ENCODE peak calls at places on chromosomes 2 and 18, in six cellular contexts. M, U, Y, C, V and S are unnamed samples.
A peak's percentile ranks its signal among the peaks of the same experiment; 100 is the strongest.

GRCh38 chr2:222194669-222195068 is 104.1 kb downstream of the PAX3 start:
- DNase-seq in M (no peak), U (no peak), Y (no peak), C (no peak), V (no peak), S (no peak)

GRCh38 chr2:178732913-178733312 is 74.3 kb downstream of the TTN start:
- DNase-seq in M (no peak), U (no peak), Y (no peak), C (no peak), V (no peak), S (no peak)

GRCh38 chr2:1817256-1818127 is 73.2 kb upstream of the PXDN start:
- DNase-seq in M (peak; percentile 29), U (peak; percentile 98), Y (peak; percentile 37), C (no peak), V (peak; percentile 92), S (peak; percentile 7)

GRCh38 chr2:220277445-220277960 is 650.1 kb downstream of the SLC4A3 start:
- DNase-seq in M (no peak), U (peak; percentile 83), Y (peak; percentile 64), C (no peak), V (peak; percentile 62), S (no peak)

GRCh38 chr2:213923543-213923942 is 487.3 kb upstream of the VWC2L start:
- DNase-seq in M (no peak), U (no peak), Y (no peak), C (no peak), V (no peak), S (no peak)

GRCh38 chr18:71878226-71878625 is 665.9 kb downstream of the CBLN2 start:
- DNase-seq in M (no peak), U (no peak), Y (no peak), C (no peak), V (no peak), S (no peak)

GRCh38 chr2:15177103-15177502 is 384.0 kb downstream of the NBAS start:
- DNase-seq in M (peak; percentile 64), U (peak; percentile 10), Y (peak; percentile 37), C (no peak), V (no peak), S (no peak)

GRCh38 chr2:187982668-187983067 is 309.0 kb upstream of the GULP1 start:
- DNase-seq in M (no peak), U (peak; percentile 84), Y (peak; percentile 67), C (peak; percentile 90), V (no peak), S (peak; percentile 8)

GRCh38 chr18:7035807-7036206 is 81.8 kb downstream of the LAMA1 start:
- DNase-seq in M (no peak), U (no peak), Y (no peak), C (no peak), V (no peak), S (no peak)

GRCh38 chr2:240953426-240954425 is 44.7 kb upstream of the SNED1 start:
- DNase-seq in M (no peak), U (no peak), Y (no peak), C (no peak), V (peak; percentile 32), S (no peak)

GRCh38 chr2:73103018-73103542 is 9.7 kb downstream of the RAB11FIP5 start:
- DNase-seq in M (no peak), U (no peak), Y (no peak), C (peak; percentile 19), V (peak; percentile 39), S (no peak)

GRCh38 chr2:99822487-99823218 is 319.7 kb downstream of the AFF3 start:
- DNase-seq in M (no peak), U (no peak), Y (no peak), C (no peak), V (no peak), S (no peak)

GRCh38 chr2:286774-287392 is 1.0 kb downstream of the ALKAL2 start:
- DNase-seq in M (no peak), U (no peak), Y (peak; percentile 18), C (no peak), V (no peak), S (no peak)

GRCh38 chr2:181462032-181462431 is 4.8 kb downstream of the ITGA4 start:
- DNase-seq in M (no peak), U (no peak), Y (no peak), C (no peak), V (no peak), S (no peak)

GRCh38 chr2:148896116-148896515 is 21.1 kb downstream of the KIF5C start:
- DNase-seq in M (no peak), U (no peak), Y (no peak), C (no peak), V (no peak), S (no peak)

GRCh38 chr2:162053066-162053807 is 20.8 kb downstream of the DPP4 start:
- DNase-seq in M (no peak), U (no peak), Y (no peak), C (no peak), V (no peak), S (no peak)

GRCh38 chr2:190283783-190284182 is 35.8 kb downstream of the HIBCH start:
- DNase-seq in M (no peak), U (peak; percentile 21), Y (no peak), C (no peak), V (no peak), S (no peak)

GRCh38 chr2:56231361-56231760 is 47.6 kb downstream of the CCDC85A start:
- DNase-seq in M (no peak), U (no peak), Y (no peak), C (no peak), V (no peak), S (no peak)

GRCh38 chr18:61687317-61687716 is 205.5 kb downstream of the RNF152 start:
- DNase-seq in M (no peak), U (no peak), Y (no peak), C (no peak), V (no peak), S (no peak)

GRCh38 chr2:96806468-96807126 is 9.5 kb upstream of the CNNM3 start:
- DNase-seq in M (peak; percentile 43), U (no peak), Y (peak; percentile 35), C (no peak), V (no peak), S (no peak)

GRCh38 chr2:74516070-74516633 is 1.9 kb downstream of the TLX2 start:
- DNase-seq in M (peak; percentile 74), U (no peak), Y (no peak), C (no peak), V (peak; percentile 84), S (no peak)

GRCh38 chr2:20381457-20381856 is 30.8 kb upstream of the PUM2 start:
- DNase-seq in M (no peak), U (no peak), Y (peak; percentile 6), C (no peak), V (no peak), S (no peak)

GRCh38 chr2:9418746-9419145 is 4.6 kb downstream of the ITGB1BP1 start:
- DNase-seq in M (no peak), U (no peak), Y (no peak), C (no peak), V (no peak), S (no peak)

GRCh38 chr2:205708231-205708631 is 25.9 kb downstream of the NRP2 start:
- DNase-seq in M (no peak), U (no peak), Y (peak; percentile 89), C (no peak), V (no peak), S (no peak)

GRCh38 chr2:127695491-127696472 is 5.5 kb upstream of the SFT2D3 start:
- DNase-seq in M (no peak), U (no peak), Y (no peak), C (peak; percentile 13), V (no peak), S (no peak)

GRCh38 chr2:176814740-176815367 is 397.7 kb upstream of the HNRNPA3 start:
- DNase-seq in M (no peak), U (no peak), Y (no peak), C (no peak), V (no peak), S (no peak)

GRCh38 chr2:147789720-147790119 is 55.1 kb upstream of the ACVR2A start:
- DNase-seq in M (no peak), U (no peak), Y (no peak), C (no peak), V (no peak), S (no peak)